ENCODE peak calls at places on chromosomes 12 and 14, in nine cellular contexts. B is endothelial cell of umbilical vein, V is transverse colon, L is Peyer's patch, T is heart left ventricle, P is IMR-90, Z is right lobe of liver, R is ovary, H is prostate gland. F is an unnamed sample. For H3K4me1, the result is how much of the 10 kb centered on the place peaks cover.

GRCh38 chr12:96247567-96247962 is 53.4 kb downstream of the ELK3 start:
- DNase-seq in B (no peak), V (no peak), L (no peak), T (no peak), P (peak), Z (no peak), R (no peak), H (no peak), F (no peak)

GRCh38 chr12:6766651-6767300 is 613 bp downstream of the PTMS start:
- DNase-seq in B (peak), V (peak), L (peak), T (peak), P (peak), Z (peak), R (peak), H (peak), F (peak)

GRCh38 chr12:26614217-26614616 is 218.8 kb downstream of the ITPR2 start:
- DNase-seq in B (peak), V (peak), L (no peak), T (no peak), P (peak), Z (no peak), R (peak), H (no peak), F (peak)

GRCh38 chr12:14399871-14400270 is 34.4 kb downstream of the ATF7IP start:
- DNase-seq in B (peak), V (no peak), L (no peak), T (no peak), P (peak), Z (no peak), R (no peak), H (no peak), F (no peak)

GRCh38 chr14:73741386-73741875 is 27.2 kb upstream of the PNMA1 start:
- DNase-seq in B (peak), V (peak), L (peak), T (peak), P (peak), Z (peak), R (peak), H (no peak), F (peak)

GRCh38 chr12:10453144-10453543 is at the start of gene KLRC1:
- DNase-seq in B (no peak), V (no peak), L (no peak), T (no peak), P (no peak), Z (no peak), R (no peak), H (no peak), F (no peak)

GRCh38 chr12:114834621-114835020 is 150.6 kb upstream of the TBX3 start:
- DNase-seq in B (no peak), V (no peak), L (no peak), T (no peak), P (peak), Z (no peak), R (no peak), H (no peak), F (no peak)

GRCh38 chr12:52243774-52244614 is 11.0 kb downstream of the KRT7 start:
- DNase-seq in B (peak), V (peak), L (peak), T (peak), P (peak), Z (no peak), R (peak), H (peak), F (peak)

GRCh38 chr14:36070056-36071043 is 106.2 kb downstream of the PTCSC3 start:
- DNase-seq in B (peak), V (peak), L (no peak), T (peak), P (peak), Z (peak), R (no peak), H (peak), F (peak)

GRCh38 chr12:107912421-107913004 is 138.0 kb downstream of the ASCL4 start:
- DNase-seq in B (peak), V (peak), L (peak), T (peak), P (no peak), Z (peak), R (no peak), H (peak), F (peak)

GRCh38 chr12:94553130-94553519 is 93.5 kb upstream of the CEP83 start:
- DNase-seq in B (peak), V (no peak), L (no peak), T (no peak), P (peak), Z (no peak), R (peak), H (no peak), F (no peak)

GRCh38 chr12:117968826-117969659 is at the start of gene KSR2:
- DNase-seq in B (peak), V (peak), L (no peak), T (no peak), P (no peak), Z (peak), R (no peak), H (peak), F (peak)

GRCh38 chr14:92093320-92093719 is 13.1 kb downstream of the ATXN3 start:
- DNase-seq in B (no peak), V (no peak), L (no peak), T (no peak), P (no peak), Z (no peak), R (no peak), H (no peak), F (no peak)

GRCh38 chr12:27711957-27712356 is 1.3 kb downstream of the MRPS35 start:
- DNase-seq in B (no peak), V (no peak), L (no peak), T (no peak), P (no peak), Z (no peak), R (no peak), H (no peak), F (no peak)

GRCh38 chr14:95189400-95190162 is 32.3 kb upstream of the DICER1 start:
- DNase-seq in B (no peak), V (no peak), L (no peak), T (no peak), P (no peak), Z (no peak), R (no peak), H (no peak), F (no peak)

GRCh38 chr12:9925746-9926393 is 6.3 kb downstream of the CLEC2A start:
- DNase-seq in B (peak), V (no peak), L (no peak), T (no peak), P (peak), Z (no peak), R (no peak), H (no peak), F (no peak)

GRCh38 chr14:22793976-22794375 is 21.3 kb downstream of the SLC7A7 start:
- DNase-seq in B (no peak), V (no peak), L (no peak), T (no peak), P (no peak), Z (no peak), R (no peak), H (no peak), F (no peak)

GRCh38 chr12:13273850-13274249 is 77.3 kb downstream of the EMP1 start:
- DNase-seq in B (no peak), V (no peak), L (no peak), T (no peak), P (no peak), Z (no peak), R (no peak), H (no peak), F (no peak)

GRCh38 chr12:106289196-106289681 is 13.3 kb upstream of the TCP11L2 start:
- DNase-seq in B (no peak), V (no peak), L (no peak), T (no peak), P (peak), Z (no peak), R (no peak), H (no peak), F (no peak)

GRCh38 chr12:89671469-89671868 is 37.2 kb downstream of the ATP2B1 start:
- DNase-seq in B (no peak), V (no peak), L (no peak), T (no peak), P (peak), Z (no peak), R (no peak), H (no peak), F (no peak)

GRCh38 chr12:5392961-5393360 is 38.9 kb upstream of the NTF3 start:
- DNase-seq in B (no peak), V (no peak), L (no peak), T (no peak), P (no peak), Z (no peak), R (no peak), H (no peak), F (no peak)

GRCh38 chr14:53956427-53957201 is at the start of gene BMP4:
- DNase-seq in B (peak), V (peak), L (peak), T (peak), P (peak), Z (peak), R (peak), H (peak), F (peak)

GRCh38 chr14:61460853-61461611 is 139.7 kb downstream of the PRKCH start:
- DNase-seq in B (peak), V (no peak), L (no peak), T (no peak), P (peak), Z (no peak), R (no peak), H (no peak), F (no peak)

GRCh38 chr14:48731260-48731659 is 854.9 kb downstream of the RPS29 start:
- DNase-seq in B (no peak), V (no peak), L (no peak), T (no peak), P (peak), Z (no peak), R (no peak), H (no peak), F (no peak)

GRCh38 chr12:80708535-80709328 is 1.3 kb downstream of the MYF6 start:
- DNase-seq in B (no peak), V (no peak), L (no peak), T (no peak), P (no peak), Z (no peak), R (no peak), H (no peak), F (no peak)

GRCh38 chr12:31726575-31726974 is 2.2 kb downstream of the AMN1 start:
- DNase-seq in B (no peak), V (no peak), L (no peak), T (no peak), P (no peak), Z (no peak), R (no peak), H (no peak), F (no peak)

GRCh38 chr12:106032141-106032925 is 106.4 kb downstream of the NUAK1 start:
- DNase-seq in B (no peak), V (no peak), L (no peak), T (no peak), P (peak), Z (no peak), R (no peak), H (no peak), F (no peak)

GRCh38 chr14:58249611-58250010 is 5.0 kb downstream of the PSMA3 start:
- DNase-seq in B (no peak), V (no peak), L (no peak), T (no peak), P (no peak), Z (no peak), R (no peak), H (no peak), F (no peak)

GRCh38 chr14:86796221-86797074 is 1196.5 kb downstream of the GALC start:
- DNase-seq in B (no peak), V (no peak), L (no peak), T (no peak), P (peak), Z (no peak), R (no peak), H (no peak), F (no peak)

GRCh38 chr14:36245223-36245622 is 68.7 kb upstream of the PTCSC3 start:
- DNase-seq in B (no peak), V (no peak), L (no peak), T (no peak), P (no peak), Z (no peak), R (no peak), H (no peak), F (no peak)

GRCh38 chr12:13745100-13745678 is 236.2 kb downstream of the GRIN2B start:
- DNase-seq in B (no peak), V (peak), L (no peak), T (peak), P (no peak), Z (peak), R (no peak), H (no peak), F (peak)

DNA sequence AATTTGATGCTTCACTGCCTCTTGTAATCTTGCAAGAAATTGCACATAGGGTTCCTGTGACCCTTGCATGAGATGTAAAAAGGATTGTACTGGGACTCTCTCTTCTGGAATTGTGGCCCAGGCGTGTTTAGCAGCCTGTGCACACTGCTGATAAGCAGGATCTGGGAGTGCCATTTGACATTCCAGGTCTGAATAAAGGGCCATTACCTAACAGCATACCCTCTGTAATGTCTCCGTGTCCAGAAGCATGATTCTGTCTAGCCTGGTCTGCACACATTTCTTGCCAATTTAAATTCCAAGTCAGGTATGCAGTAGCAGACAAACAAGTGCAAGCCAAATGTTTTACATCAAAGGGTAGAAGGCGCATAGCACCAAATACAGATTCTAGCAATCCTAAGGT is 18.1 kb upstream of the MAPKAPK5 start:
- DNase-seq in B (no peak), V (peak), L (no peak), T (no peak), P (no peak), Z (no peak), R (no peak), H (no peak), F (no peak)
- TF ChIP-seq CTCF in B (no peak), V (no peak), L (no peak), T (no peak), P (no peak), Z (no peak), R (no peak), H (no peak), F (no peak)

GRCh38 chr12:121299662-121300061 is 3.2 kb upstream of the CAMKK2 start:
- DNase-seq in B (no peak), V (no peak), L (no peak), T (no peak), P (no peak), Z (no peak), R (no peak), H (no peak), F (no peak)

GRCh38 chr12:121295746-121296617 is 527 bp downstream of the CAMKK2 start:
- DNase-seq in B (peak), V (peak), L (peak), T (peak), P (no peak), Z (peak), R (peak), H (no peak), F (peak)

GRCh38 chr12:121295123-121295745 is 1.3 kb downstream of the CAMKK2 start:
- DNase-seq in B (peak), V (no peak), L (no peak), T (no peak), P (no peak), Z (no peak), R (no peak), H (no peak), F (no peak)

GRCh38 chr12:121294151-121294889 is 2.2 kb downstream of the CAMKK2 start:
- DNase-seq in B (no peak), V (no peak), L (no peak), T (no peak), P (no peak), Z (no peak), R (no peak), H (no peak), F (no peak)

DNA sequence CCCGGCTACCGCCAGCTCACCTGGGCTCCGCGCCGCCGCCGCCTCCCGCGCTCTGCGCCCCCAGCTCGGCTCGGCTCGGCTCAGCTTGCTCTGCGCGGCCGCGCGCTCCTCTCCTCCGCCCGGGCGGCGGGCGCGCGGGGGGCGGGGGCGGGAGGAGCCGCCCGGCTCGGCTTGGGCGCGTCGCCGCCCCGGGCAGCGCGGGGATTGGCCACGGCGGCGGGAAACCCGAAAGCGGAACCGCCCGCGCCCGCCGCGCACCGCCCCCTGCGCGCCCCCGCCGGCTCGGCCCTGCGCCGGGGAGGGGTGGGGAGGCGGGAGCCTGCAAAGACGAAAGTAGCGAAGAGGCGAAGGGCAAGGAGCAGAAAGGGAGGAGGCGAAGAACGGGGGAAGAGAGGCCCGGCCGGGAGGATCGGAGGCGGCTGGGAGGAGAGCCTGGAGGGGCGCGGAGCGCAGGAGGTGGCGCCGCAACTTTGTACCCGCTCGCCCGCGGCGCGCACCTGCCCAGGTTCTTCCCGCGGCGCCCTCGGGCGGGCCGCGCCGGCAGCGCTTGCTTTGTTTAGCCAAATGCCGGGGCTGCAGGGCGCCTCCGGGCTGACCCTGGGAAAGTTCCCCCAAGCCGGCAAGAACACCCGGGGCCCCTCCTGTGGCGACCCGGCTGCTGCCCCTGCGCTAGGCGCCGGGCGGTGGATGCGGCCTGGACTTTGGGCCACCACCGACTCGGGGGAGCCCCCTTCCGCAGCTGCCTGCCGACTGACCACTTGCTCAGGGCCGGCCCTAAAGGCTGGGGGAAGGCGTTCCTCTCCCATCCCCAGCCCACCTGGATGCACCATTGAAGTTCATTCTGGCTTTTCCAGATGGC is at the start of gene CAMKK2:
- DNase-seq in B (peak), V (peak), L (peak), T (peak), P (peak), Z (peak), R (peak), H (peak), F (peak)
- TF ChIP-seq POLR2A in B (no peak), V (peak), L (peak), T (peak), P (no peak), Z (peak), R (peak), H (peak), F (peak)

DNA sequence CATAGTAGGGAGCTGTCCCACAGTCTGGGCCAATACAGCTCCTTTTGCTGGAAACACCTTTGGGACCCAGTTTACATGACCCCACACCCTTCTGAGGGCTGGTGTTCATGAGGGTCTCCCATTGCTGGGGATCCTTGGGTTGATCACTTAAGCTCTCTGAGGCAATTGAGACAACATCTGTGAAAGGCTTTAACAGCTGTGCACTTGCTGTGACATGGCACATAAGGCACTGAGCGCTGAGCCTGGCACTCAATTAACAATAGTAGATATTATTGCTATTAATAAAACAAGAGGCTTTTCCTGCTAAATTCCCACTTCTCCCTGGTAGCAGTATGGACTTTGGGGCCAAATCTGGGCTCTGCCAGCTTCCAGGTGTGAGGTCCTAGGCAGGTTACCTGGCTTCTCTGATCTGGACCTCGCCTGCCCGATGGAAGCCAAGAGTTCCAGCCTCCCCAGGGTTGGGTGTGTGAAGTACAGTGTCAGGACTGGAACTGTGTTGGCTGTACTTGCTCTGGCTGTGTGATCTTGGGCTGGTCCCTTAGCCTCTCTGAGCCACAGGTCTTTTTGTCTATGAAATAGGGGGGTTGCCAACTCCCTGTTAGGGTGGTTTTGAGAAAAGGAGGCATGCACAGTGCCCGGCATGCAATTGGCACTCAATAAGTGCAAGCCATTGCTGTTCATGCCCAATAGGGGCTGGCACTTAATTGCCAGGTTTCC is 3.1 kb downstream of the SH2B3 start:
- DNase-seq in B (peak), V (no peak), L (no peak), T (no peak), P (no peak), Z (no peak), R (no peak), H (no peak), F (no peak)
- H3K4me1 ChIP-seq in B (half or more), V (half or more), L (under half), T (half or more), P (under half), Z (under half), R (under half), H (under half), F (half or more)

DNA sequence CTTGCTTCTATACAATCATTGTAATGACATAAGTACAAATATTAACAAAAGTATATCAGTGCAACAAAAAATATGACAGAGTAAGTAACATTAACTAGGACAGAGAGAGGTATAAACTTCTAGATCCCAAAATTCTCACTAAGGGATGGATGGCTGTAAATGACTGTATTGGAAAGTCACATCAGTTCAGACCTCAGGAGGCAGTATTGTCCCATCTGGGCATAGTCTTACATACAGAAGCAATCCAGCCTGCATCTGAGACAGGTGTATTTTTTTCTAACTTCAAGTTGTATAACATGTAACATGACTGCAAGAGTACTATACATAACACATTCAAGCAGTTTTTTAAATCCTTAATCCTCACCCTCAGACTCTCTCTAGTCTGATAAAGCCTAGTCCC is 99.0 kb downstream of the GARIN6 start:
- DNase-seq in B (no peak), V (no peak), L (no peak), T (no peak), P (no peak), Z (no peak), R (no peak), H (no peak), F (no peak)
- TF ChIP-seq CTCF in B (no peak), V (no peak), L (no peak), T (no peak), P (no peak), Z (no peak), R (no peak), H (no peak), F (peak)

GRCh38 chr14:100065161-100065871 is at the start of gene EVL:
- DNase-seq in B (peak), V (peak), L (peak), T (no peak), P (no peak), Z (peak), R (no peak), H (no peak), F (no peak)
- TF ChIP-seq POLR2A in B (no peak), V (peak), L (peak), T (no peak), P (no peak), Z (peak), R (no peak), H (no peak), F (peak)

DNA sequence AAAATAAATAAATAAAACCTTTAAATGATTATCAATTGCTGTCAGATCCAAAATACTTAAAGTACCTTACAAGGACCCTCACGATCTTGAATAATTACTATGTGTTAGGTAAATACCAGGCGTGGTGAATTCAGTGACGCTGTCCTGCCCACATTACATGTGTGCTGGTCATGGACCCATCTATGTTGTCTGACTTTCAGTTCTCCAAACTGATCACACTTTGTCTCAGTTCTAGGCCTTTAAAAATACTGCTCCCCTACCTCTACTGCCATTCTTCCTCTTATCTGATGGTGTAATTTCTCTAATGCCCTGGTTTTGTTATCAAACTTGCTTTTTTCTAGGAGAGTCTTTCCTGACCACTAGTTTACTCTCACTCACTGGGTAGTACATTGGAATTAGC is 520.7 kb downstream of the TRHDE start:
- DNase-seq in B (no peak), V (no peak), L (no peak), T (no peak), P (no peak), Z (no peak), R (no peak), H (no peak), F (no peak)
- H3K4me1 ChIP-seq in B (under half), V (under half), L (under half), T (under half), P (under half), Z (under half), R (under half), H (under half), F (under half)